ENCODE peak calls at places on chromosomes 6 and 20, in ten cellular contexts. N is IMR-90; R is neural progenitor cell; I is naive thymus-derived CD4-positive, alpha-beta T cell; M is fibroblast of lung; G is CD8-positive, alpha-beta memory T cell; K is psoas muscle; S is aorta; E is breast epithelium; A is GM12865. O is an unnamed sample.

GRCh38 chr6:15588966-15589634 is 73.7 kb downstream of the DTNBP1 start:
- DNase-seq in N (peak), R (no peak), I (no peak), M (peak), G (no peak), K (no peak), S (no peak), E (no peak), A (no peak), O (peak)

GRCh38 chr20:4366076-4366475 is 350.7 kb upstream of the RNF24 start:
- DNase-seq in N (no peak), R (no peak), I (no peak), M (no peak), G (no peak), K (no peak), S (no peak), E (no peak), A (no peak), O (peak)

GRCh38 chr20:58402305-58402704 is 13.3 kb downstream of the VAPB start:
- DNase-seq in N (no peak), R (no peak), I (no peak), M (no peak), G (no peak), K (no peak), S (no peak), E (no peak), A (peak), O (no peak)

GRCh38 chr6:140354296-140354695 is 979.8 kb upstream of the CITED2 start:
- DNase-seq in N (no peak), R (no peak), I (no peak), M (no peak), G (no peak), K (no peak), S (no peak), E (no peak), A (no peak), O (no peak)

GRCh38 chr6:100342830-100343229 is 121.9 kb downstream of the SIM1 start:
- DNase-seq in N (peak), R (no peak), I (no peak), M (no peak), G (no peak), K (no peak), S (no peak), E (no peak), A (no peak), O (no peak)

GRCh38 chr6:106451419-106451818 is 90.9 kb downstream of the CRYBG1 start:
- DNase-seq in N (no peak), R (no peak), I (no peak), M (no peak), G (no peak), K (no peak), S (no peak), E (no peak), A (no peak), O (no peak)

GRCh38 chr6:29216528-29216927 is 45.8 kb downstream of the OR2J2 start:
- DNase-seq in N (no peak), R (no peak), I (no peak), M (no peak), G (no peak), K (no peak), S (no peak), E (no peak), A (no peak), O (no peak)

GRCh38 chr6:106070626-106071025 is 15.5 kb upstream of the PRDM1 start:
- DNase-seq in N (no peak), R (no peak), I (no peak), M (no peak), G (no peak), K (no peak), S (no peak), E (no peak), A (no peak), O (no peak)

GRCh38 chr6:89353702-89354392 is 1.3 kb upstream of the UBE2J1 start:
- DNase-seq in N (no peak), R (peak), I (no peak), M (no peak), G (no peak), K (no peak), S (no peak), E (no peak), A (peak), O (no peak)

GRCh38 chr20:22264917-22265316 is 319.5 kb downstream of the FOXA2 start:
- DNase-seq in N (no peak), R (no peak), I (no peak), M (no peak), G (no peak), K (no peak), S (no peak), E (no peak), A (no peak), O (no peak)

GRCh38 chr6:94736231-94736630 is 841.1 kb upstream of the MANEA start:
- DNase-seq in N (no peak), R (no peak), I (no peak), M (peak), G (no peak), K (no peak), S (no peak), E (no peak), A (no peak), O (no peak)

GRCh38 chr6:41581381-41581991 is 35.3 kb downstream of the FOXP4 start:
- DNase-seq in N (peak), R (no peak), I (no peak), M (peak), G (no peak), K (peak), S (peak), E (no peak), A (no peak), O (peak)

GRCh38 chr6:157244175-157244574 is 79.1 kb downstream of the TMEM242 start:
- DNase-seq in N (peak), R (no peak), I (no peak), M (no peak), G (no peak), K (no peak), S (peak), E (no peak), A (no peak), O (peak)

GRCh38 chr6:97203343-97203742 is 79.7 kb downstream of the MMS22L start:
- DNase-seq in N (peak), R (peak), I (no peak), M (peak), G (no peak), K (no peak), S (no peak), E (no peak), A (no peak), O (peak)

GRCh38 chr20:58765795-58766194 is 73.2 kb downstream of the NPEPL1 start:
- DNase-seq in N (no peak), R (no peak), I (no peak), M (no peak), G (no peak), K (no peak), S (no peak), E (no peak), A (no peak), O (no peak)

GRCh38 chr20:49484180-49485140 is 2.0 kb upstream of the KCNB1 start:
- DNase-seq in N (peak), R (peak), I (peak), M (peak), G (peak), K (peak), S (peak), E (peak), A (peak), O (peak)

GRCh38 chr6:165231581-165232276 is 77.7 kb downstream of the C6orf118 start:
- DNase-seq in N (no peak), R (peak), I (no peak), M (no peak), G (no peak), K (no peak), S (no peak), E (no peak), A (peak), O (peak)

GRCh38 chr20:31721408-31722332 is 998 bp downstream of the BCL2L1 start:
- DNase-seq in N (no peak), R (no peak), I (no peak), M (no peak), G (no peak), K (peak), S (peak), E (no peak), A (no peak), O (peak)

GRCh38 chr6:47464052-47464451 is 13.5 kb upstream of the CD2AP start:
- DNase-seq in N (no peak), R (no peak), I (no peak), M (no peak), G (no peak), K (no peak), S (no peak), E (no peak), A (no peak), O (no peak)

GRCh38 chr6:80528115-80528514 is 421.6 kb downstream of the BCKDHB start:
- DNase-seq in N (peak), R (no peak), I (no peak), M (no peak), G (no peak), K (no peak), S (no peak), E (no peak), A (no peak), O (no peak)

GRCh38 chr6:41894366-41895299 is 542 bp downstream of the USP49 start:
- DNase-seq in N (no peak), R (peak), I (no peak), M (no peak), G (peak), K (no peak), S (no peak), E (no peak), A (no peak), O (peak)

GRCh38 chr6:33080127-33081089 is 4.6 kb downstream of the HLA-DPB1 start:
- DNase-seq in N (peak), R (peak), I (no peak), M (peak), G (no peak), K (peak), S (peak), E (peak), A (no peak), O (peak)

GRCh38 chr20:46001498-46001897 is 7.2 kb upstream of the MMP9 start:
- DNase-seq in N (no peak), R (no peak), I (no peak), M (no peak), G (no peak), K (no peak), S (no peak), E (no peak), A (no peak), O (no peak)

GRCh38 chr6:149888659-149889058 is 9.3 kb downstream of the RAET1E start:
- DNase-seq in N (peak), R (no peak), I (no peak), M (peak), G (no peak), K (no peak), S (no peak), E (no peak), A (no peak), O (peak)

GRCh38 chr6:25012657-25013056 is 76.9 kb upstream of the RIPOR2 start:
- DNase-seq in N (peak), R (no peak), I (no peak), M (peak), G (no peak), K (no peak), S (no peak), E (no peak), A (no peak), O (peak)

GRCh38 chr6:118581489-118581959 is 33.4 kb downstream of the PLN start:
- DNase-seq in N (peak), R (no peak), I (no peak), M (peak), G (no peak), K (no peak), S (no peak), E (no peak), A (no peak), O (peak)

GRCh38 chr6:7899889-7900213 is 10.7 kb downstream of the TXNDC5 start:
- DNase-seq in N (no peak), R (no peak), I (no peak), M (no peak), G (no peak), K (no peak), S (no peak), E (no peak), A (no peak), O (no peak)

GRCh38 chr6:41214559-41215238 is 13.4 kb upstream of the TREML4 start:
- DNase-seq in N (no peak), R (no peak), I (no peak), M (no peak), G (no peak), K (no peak), S (no peak), E (no peak), A (no peak), O (no peak)

GRCh38 chr6:14079433-14079832 is 38.1 kb upstream of the CD83 start:
- DNase-seq in N (peak), R (no peak), I (no peak), M (no peak), G (no peak), K (no peak), S (no peak), E (peak), A (no peak), O (no peak)

GRCh38 chr6:7241709-7242645 is 71.0 kb downstream of the SSR1 start:
- DNase-seq in N (peak), R (peak), I (no peak), M (peak), G (no peak), K (no peak), S (no peak), E (no peak), A (peak), O (peak)

GRCh38 chr6:125700591-125701353 is 48.7 kb upstream of the HEY2 start:
- DNase-seq in N (no peak), R (peak), I (no peak), M (no peak), G (no peak), K (no peak), S (no peak), E (no peak), A (no peak), O (no peak)

GRCh38 chr6:12504325-12504966 is 212.1 kb upstream of the PHACTR1 start:
- DNase-seq in N (peak), R (peak), I (no peak), M (no peak), G (no peak), K (no peak), S (no peak), E (no peak), A (peak), O (peak)

GRCh38 chr6:31900917-31901414 is 920 bp downstream of the ZBTB12 start:
- DNase-seq in N (no peak), R (peak), I (no peak), M (no peak), G (no peak), K (no peak), S (no peak), E (no peak), A (no peak), O (no peak)
- H3K4me3 ChIP-seq in N (peak), R (peak), I (peak), M (peak), G (peak), K (peak), S (no peak), E (peak), A (peak), O (peak)

GRCh38 chr20:17971571-17972013 is 2.8 kb downstream of the MGME1 start:
- DNase-seq in N (peak), R (peak), I (no peak), M (peak), G (no peak), K (no peak), S (no peak), E (peak), A (no peak), O (peak)
- H3K4me3 ChIP-seq in N (peak), R (peak), I (peak), M (no peak), G (peak), K (peak), S (no peak), E (no peak), A (peak), O (peak)

GRCh38 chr6:147207351-147207750 is 3.1 kb downstream of the STXBP5 start:
- DNase-seq in N (no peak), R (no peak), I (no peak), M (peak), G (no peak), K (no peak), S (no peak), E (no peak), A (no peak), O (no peak)
- H3K4me3 ChIP-seq in N (no peak), R (no peak), I (no peak), M (peak), G (no peak), K (peak), S (peak), E (no peak), A (no peak), O (peak)

DNA sequence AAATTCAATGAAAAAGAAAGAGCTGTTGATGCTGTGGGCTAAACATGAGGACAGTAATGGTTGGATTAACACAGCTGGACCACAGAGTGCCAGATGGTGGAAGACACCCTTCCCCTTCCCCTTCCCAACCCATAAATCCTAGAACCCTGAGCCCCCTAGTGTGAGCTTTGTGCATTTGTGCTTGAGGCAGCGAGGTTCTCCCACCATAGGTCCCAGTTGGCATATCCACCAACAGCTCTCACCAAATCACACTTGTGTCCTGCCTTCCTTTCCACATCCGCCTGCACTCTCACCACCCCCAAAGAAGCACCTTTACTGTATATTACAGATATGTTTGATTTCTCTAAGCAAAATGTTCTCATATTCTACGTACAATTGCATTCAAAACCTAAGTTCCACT is 32.8 kb upstream of the HBS1L start:
- DNase-seq in N (no peak), R (no peak), I (no peak), M (no peak), G (no peak), K (no peak), S (no peak), E (no peak), A (peak), O (no peak)
- H3K4me3 ChIP-seq in N (no peak), R (no peak), I (peak), M (no peak), G (peak), K (no peak), S (no peak), E (no peak), A (no peak), O (no peak)

DNA sequence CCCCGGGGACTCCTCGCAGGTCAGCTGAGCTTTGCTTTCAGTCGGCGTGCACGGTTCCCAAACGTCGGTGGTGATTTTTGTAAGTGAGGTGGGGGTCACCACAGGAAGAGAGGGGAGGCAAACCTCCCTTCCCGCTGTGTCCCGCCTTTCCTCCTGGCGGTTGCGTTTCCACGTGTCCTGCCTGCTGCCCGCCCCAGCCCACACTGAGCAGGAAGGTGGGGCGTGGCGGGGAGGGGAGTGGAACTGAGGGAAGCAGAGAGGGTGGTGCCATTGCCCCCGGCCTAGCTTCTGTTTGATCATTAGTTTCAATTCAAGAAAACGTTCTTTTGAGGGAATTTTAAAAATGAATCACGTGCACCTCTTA is 30.1 kb upstream of the AFDN start:
- DNase-seq in N (no peak), R (no peak), I (no peak), M (no peak), G (no peak), K (no peak), S (no peak), E (no peak), A (no peak), O (no peak)
- H3K4me3 ChIP-seq in N (no peak), R (no peak), I (no peak), M (no peak), G (no peak), K (peak), S (no peak), E (peak), A (no peak), O (no peak)

GRCh38 chr6:18141805-18142590 is 12.9 kb downstream of the TPMT start:
- DNase-seq in N (no peak), R (peak), I (no peak), M (no peak), G (no peak), K (no peak), S (no peak), E (no peak), A (peak), O (no peak)
- H3K4me3 ChIP-seq in N (no peak), R (no peak), I (no peak), M (no peak), G (no peak), K (no peak), S (no peak), E (no peak), A (no peak), O (no peak)

GRCh38 chr6:135673671-135674309 is 176.2 kb upstream of the AHI1 start:
- DNase-seq in N (peak), R (no peak), I (no peak), M (peak), G (no peak), K (no peak), S (no peak), E (no peak), A (no peak), O (no peak)

GRCh38 chr6:135672256-135672655 is 174.7 kb upstream of the AHI1 start:
- DNase-seq in N (no peak), R (no peak), I (no peak), M (no peak), G (no peak), K (no peak), S (no peak), E (no peak), A (no peak), O (no peak)

GRCh38 chr6:135665935-135666334 is 168.4 kb upstream of the AHI1 start:
- DNase-seq in N (no peak), R (no peak), I (no peak), M (no peak), G (no peak), K (no peak), S (no peak), E (no peak), A (no peak), O (no peak)

GRCh38 chr6:135664527-135664926 is 167.0 kb upstream of the AHI1 start:
- DNase-seq in N (no peak), R (no peak), I (no peak), M (no peak), G (no peak), K (no peak), S (no peak), E (no peak), A (no peak), O (no peak)

GRCh38 chr6:135667694-135668455 is 170.3 kb upstream of the AHI1 start:
- DNase-seq in N (peak), R (no peak), I (no peak), M (peak), G (no peak), K (peak), S (no peak), E (no peak), A (no peak), O (peak)
- H3K4me3 ChIP-seq in N (no peak), R (no peak), I (no peak), M (peak), G (no peak), K (peak), S (no peak), E (no peak), A (no peak), O (peak)

GRCh38 chr20:10739575-10739974 is 65.8 kb upstream of the JAG1 start:
- DNase-seq in N (no peak), R (no peak), I (no peak), M (peak), G (no peak), K (no peak), S (no peak), E (no peak), A (peak), O (no peak)
- H3K4me3 ChIP-seq in N (peak), R (no peak), I (no peak), M (peak), G (no peak), K (peak), S (peak), E (peak), A (peak), O (no peak)

GRCh38 chr6:53309897-53310291 is 38.9 kb downstream of the ELOVL5 start:
- DNase-seq in N (no peak), R (no peak), I (no peak), M (no peak), G (no peak), K (no peak), S (no peak), E (no peak), A (no peak), O (no peak)
- H3K4me3 ChIP-seq in N (no peak), R (no peak), I (no peak), M (no peak), G (peak), K (no peak), S (no peak), E (no peak), A (no peak), O (no peak)

DNA sequence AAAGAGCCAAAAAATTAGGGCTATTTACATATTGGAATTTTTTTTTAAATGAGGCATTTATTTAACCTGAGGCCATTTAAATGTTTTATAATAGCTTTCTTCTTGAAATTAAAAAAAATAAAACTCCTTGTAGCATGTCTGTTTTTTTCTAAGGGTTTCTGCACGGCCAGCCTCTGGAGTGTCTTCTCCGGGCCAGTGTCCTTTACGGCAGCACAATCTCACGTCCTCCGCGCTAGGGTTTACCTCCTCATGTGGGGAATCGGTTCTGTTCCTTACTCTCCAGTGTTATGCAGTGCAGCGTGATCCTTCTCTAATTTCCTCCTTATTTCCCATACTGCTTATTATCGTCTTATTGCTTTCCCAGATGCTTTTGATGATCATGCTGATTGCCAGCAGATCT is 55.9 kb downstream of the PSMG4 start:
- DNase-seq in N (no peak), R (no peak), I (no peak), M (no peak), G (no peak), K (no peak), S (peak), E (no peak), A (no peak), O (no peak)
- H3K4me3 ChIP-seq in N (no peak), R (no peak), I (no peak), M (no peak), G (no peak), K (no peak), S (no peak), E (no peak), A (no peak), O (no peak)